ENCODE peak calls at places on chromosomes 7 and 10, in five cellular contexts. One of them, this sample, is unnamed.

GRCh38 chr10:37856881-37857286 is 526 bp downstream of the ZNF248 start:
- DNase-seq in trophoblast cell: peak; percentile 5
- DNase-seq in neuronal stem cell: no peak
- DNase-seq in IMR-90: no peak
- DNase-seq in H9: no peak
- DNase-seq in this sample: no peak

GRCh38 chr7:12637328-12637727 is 50.1 kb upstream of the ARL4A start:
- DNase-seq in trophoblast cell: no peak
- DNase-seq in neuronal stem cell: no peak
- DNase-seq in IMR-90: no peak
- DNase-seq in H9: no peak
- DNase-seq in this sample: no peak

GRCh38 chr10:21014141-21014540 is 117.0 kb upstream of the NEBL start:
- DNase-seq in trophoblast cell: no peak
- DNase-seq in neuronal stem cell: no peak
- DNase-seq in IMR-90: no peak
- DNase-seq in H9: no peak
- DNase-seq in this sample: no peak

GRCh38 chr7:771241-772004 is 44.3 kb upstream of the PRKAR1B start:
- DNase-seq in trophoblast cell: no peak
- DNase-seq in neuronal stem cell: no peak
- DNase-seq in IMR-90: peak; percentile 31
- DNase-seq in H9: no peak
- DNase-seq in this sample: peak; percentile 59

GRCh38 chr7:3753868-3754267 is 452.8 kb downstream of the SDK1 start:
- DNase-seq in trophoblast cell: no peak
- DNase-seq in neuronal stem cell: no peak
- DNase-seq in IMR-90: no peak
- DNase-seq in H9: no peak
- DNase-seq in this sample: no peak

GRCh38 chr10:19245889-19246841 is 197.6 kb downstream of the MALRD1 start:
- DNase-seq in trophoblast cell: no peak
- DNase-seq in neuronal stem cell: no peak
- DNase-seq in IMR-90: peak; percentile 31
- DNase-seq in H9: no peak
- DNase-seq in this sample: no peak

GRCh38 chr10:90746829-90747228 is 111.0 kb downstream of the HTR7 start:
- DNase-seq in trophoblast cell: peak; percentile 41
- DNase-seq in neuronal stem cell: no peak
- DNase-seq in IMR-90: no peak
- DNase-seq in H9: no peak
- DNase-seq in this sample: no peak

GRCh38 chr10:23253780-23254179 is 61.7 kb downstream of the PTF1A start:
- DNase-seq in trophoblast cell: no peak
- DNase-seq in neuronal stem cell: no peak
- DNase-seq in IMR-90: no peak
- DNase-seq in H9: no peak
- DNase-seq in this sample: no peak

GRCh38 chr7:43702974-43703373 is 26.3 kb downstream of the COA1 start:
- DNase-seq in trophoblast cell: no peak
- DNase-seq in neuronal stem cell: no peak
- DNase-seq in IMR-90: no peak
- DNase-seq in H9: no peak
- DNase-seq in this sample: no peak

GRCh38 chr10:79445217-79445707 is at the start of gene ZCCHC24:
- DNase-seq in trophoblast cell: peak; percentile 55
- DNase-seq in neuronal stem cell: no peak
- DNase-seq in IMR-90: no peak
- DNase-seq in H9: peak; percentile 75
- DNase-seq in this sample: peak; percentile 43

GRCh38 chr10:93199221-93199681 is 125.6 kb downstream of the CYP26A1 start:
- DNase-seq in trophoblast cell: peak; percentile 15
- DNase-seq in neuronal stem cell: no peak
- DNase-seq in IMR-90: peak; percentile 39
- DNase-seq in H9: no peak
- DNase-seq in this sample: peak; percentile 83

GRCh38 chr10:86319626-86320025 is 47.0 kb downstream of the GRID1 start:
- DNase-seq in trophoblast cell: no peak
- DNase-seq in neuronal stem cell: no peak
- DNase-seq in IMR-90: no peak
- DNase-seq in H9: peak; percentile 19
- DNase-seq in this sample: no peak

GRCh38 chr7:85185355-85186082 is 1.3 kb downstream of the SEMA3D start:
- DNase-seq in trophoblast cell: no peak
- DNase-seq in neuronal stem cell: peak; percentile 52
- DNase-seq in IMR-90: peak; percentile 61
- DNase-seq in H9: peak; percentile 50
- DNase-seq in this sample: peak; percentile 72

GRCh38 chr10:8049151-8049873 is 5.2 kb upstream of the GATA3 start:
- DNase-seq in trophoblast cell: peak; percentile 53
- DNase-seq in neuronal stem cell: peak; percentile 32
- DNase-seq in IMR-90: no peak
- DNase-seq in H9: no peak
- DNase-seq in this sample: no peak

GRCh38 chr10:8279598-8279997 is 225.1 kb downstream of the GATA3 start:
- DNase-seq in trophoblast cell: peak; percentile 83
- DNase-seq in neuronal stem cell: no peak
- DNase-seq in IMR-90: peak; percentile 8
- DNase-seq in H9: no peak
- DNase-seq in this sample: peak; percentile 69

GRCh38 chr10:60809157-60809556 is 30.9 kb downstream of the CDK1 start:
- DNase-seq in trophoblast cell: peak; percentile 87
- DNase-seq in neuronal stem cell: no peak
- DNase-seq in IMR-90: peak; percentile 75
- DNase-seq in H9: no peak
- DNase-seq in this sample: peak; percentile 93

GRCh38 chr7:142603870-142604448 is 145.3 kb upstream of the PRSS1 start:
- DNase-seq in trophoblast cell: peak; percentile 83
- DNase-seq in neuronal stem cell: peak; percentile 66
- DNase-seq in IMR-90: peak; percentile 63
- DNase-seq in H9: no peak
- DNase-seq in this sample: peak; percentile 67

GRCh38 chr7:43658718-43659548 is 70.4 kb downstream of the COA1 start:
- DNase-seq in trophoblast cell: no peak
- DNase-seq in neuronal stem cell: no peak
- DNase-seq in IMR-90: peak; percentile 93
- DNase-seq in H9: no peak
- DNase-seq in this sample: peak; percentile 53

GRCh38 chr10:47378606-47379444 is 5.3 kb downstream of the ZNF488 start:
- DNase-seq in trophoblast cell: no peak
- DNase-seq in neuronal stem cell: no peak
- DNase-seq in IMR-90: no peak
- DNase-seq in H9: peak; percentile 10
- DNase-seq in this sample: no peak

GRCh38 chr7:94423116-94423515 is 28.4 kb downstream of the COL1A2 start:
- DNase-seq in trophoblast cell: no peak
- DNase-seq in neuronal stem cell: no peak
- DNase-seq in IMR-90: no peak
- DNase-seq in H9: no peak
- DNase-seq in this sample: no peak
- H3K9ac ChIP-seq in trophoblast cell: no peak overlapping the region
- H3K9ac ChIP-seq in neuronal stem cell: no peak overlapping the region
- H3K9ac ChIP-seq in IMR-90: peak overlapping the region; percentile 72
- H3K9ac ChIP-seq in H9: no peak overlapping the region
- H3K9ac ChIP-seq in this sample: peak overlapping the region; percentile 94

DNA sequence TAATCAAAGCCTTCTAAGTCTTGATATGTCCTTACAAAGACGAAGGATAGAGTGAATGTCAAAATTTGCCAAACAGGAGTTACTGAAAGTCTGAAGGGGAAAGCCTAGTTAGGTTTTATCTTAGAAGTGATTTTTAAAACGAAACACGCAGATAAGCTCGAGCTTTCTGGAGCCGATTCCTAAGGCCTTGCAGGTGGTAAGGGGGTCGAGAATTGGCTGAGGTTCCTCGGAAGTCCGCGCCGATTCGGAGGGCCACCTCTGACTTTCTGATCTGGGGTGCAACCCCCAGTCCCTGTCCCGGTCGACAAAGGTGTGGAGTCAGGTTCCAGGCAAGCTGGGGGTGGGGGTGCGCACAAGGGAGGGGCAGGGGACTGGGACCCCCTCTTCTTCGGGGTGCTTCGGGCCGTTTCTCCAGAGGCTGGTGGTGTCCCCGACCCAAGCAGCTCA is 730 bp upstream of the CUL1 start:
- DNase-seq in trophoblast cell: peak; percentile 37
- DNase-seq in neuronal stem cell: no peak
- DNase-seq in IMR-90: peak; percentile 23
- DNase-seq in H9: no peak
- DNase-seq in this sample: peak; percentile 26
- H2BK120ac ChIP-seq in trophoblast cell: peak overlapping the region; percentile 98
- H2BK120ac ChIP-seq in neuronal stem cell: peak overlapping the region; percentile 75
- H2BK120ac ChIP-seq in IMR-90: peak overlapping the region; percentile 47
- H2BK120ac ChIP-seq in H9: no peak overlapping the region
- H2BK120ac ChIP-seq in this sample: no peak overlapping the region

DNA sequence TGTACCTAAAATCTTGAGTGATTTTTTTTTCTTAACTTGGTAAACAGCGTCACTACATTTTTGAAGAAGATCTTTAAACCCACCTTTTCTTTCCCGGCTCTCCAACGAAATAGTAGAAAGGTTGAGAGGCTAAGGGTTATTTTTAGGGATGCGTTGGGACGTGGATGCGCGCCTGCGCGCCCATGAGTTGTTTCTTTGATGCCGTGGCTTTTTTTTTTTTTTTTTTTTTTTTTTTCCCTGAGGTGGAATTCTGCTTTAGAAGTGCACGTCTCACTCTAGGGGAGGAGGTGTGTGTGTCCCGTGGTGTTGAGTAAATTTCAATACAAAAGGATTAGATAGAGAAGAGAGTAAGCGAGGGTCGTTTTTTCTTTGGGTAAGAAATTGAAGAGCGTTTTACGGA is 972 bp upstream of the SP8 start:
- DNase-seq in trophoblast cell: peak; percentile 28
- DNase-seq in neuronal stem cell: no peak
- DNase-seq in IMR-90: no peak
- DNase-seq in H9: no peak
- DNase-seq in this sample: no peak
- H3K9ac ChIP-seq in trophoblast cell: no peak overlapping the region
- H3K9ac ChIP-seq in neuronal stem cell: no peak overlapping the region
- H3K9ac ChIP-seq in IMR-90: no peak overlapping the region
- H3K9ac ChIP-seq in H9: no peak overlapping the region
- H3K9ac ChIP-seq in this sample: no peak overlapping the region

GRCh38 chr7:123974326-123974908 is 49.4 kb downstream of the SPAM1 start:
- DNase-seq in trophoblast cell: no peak
- DNase-seq in neuronal stem cell: no peak
- DNase-seq in IMR-90: no peak
- DNase-seq in H9: no peak
- DNase-seq in this sample: no peak
- H2BK120ac ChIP-seq in trophoblast cell: no peak overlapping the region
- H2BK120ac ChIP-seq in neuronal stem cell: no peak overlapping the region
- H2BK120ac ChIP-seq in IMR-90: no peak overlapping the region
- H2BK120ac ChIP-seq in H9: no peak overlapping the region
- H2BK120ac ChIP-seq in this sample: no peak overlapping the region